ENCODE peak calls at places on chromosomes 12 and 14, in six cellular contexts. L is PC-3; V is stomach; O is CD4-positive, CD25-positive, alpha-beta regulatory T cell; D is suprapubic skin; Y is neuronal stem cell. K is an unnamed sample.

GRCh38 chr12:51439330-51439729 is 14.7 kb downstream of the SLC4A8 start:
- DNase-seq in L (no peak), V (no peak), O (peak; percentile 86), D (no peak), Y (no peak), K (no peak)

GRCh38 chr12:3604281-3604680 is 113.3 kb downstream of the PRMT8 start:
- DNase-seq in L (no peak), V (no peak), O (no peak), D (no peak), Y (no peak), K (no peak)

GRCh38 chr12:19440019-19440858 is 947 bp downstream of the AEBP2 start:
- DNase-seq in L (peak; percentile 34), V (peak; percentile 34), O (peak; percentile 74), D (peak; percentile 77), Y (peak; percentile 44), K (peak; percentile 84)

GRCh38 chr14:99259327-99259726 is 12.7 kb downstream of the BCL11B start:
- DNase-seq in L (no peak), V (no peak), O (peak; percentile 78), D (no peak), Y (no peak), K (no peak)

GRCh38 chr14:70622111-70622712 is 19.5 kb upstream of the TTC9 start:
- DNase-seq in L (peak; percentile 82), V (peak; percentile 66), O (peak; percentile 64), D (no peak), Y (peak; percentile 36), K (no peak)

GRCh38 chr14:20690848-20691640 is 2.5 kb downstream of the ANG start:
- DNase-seq in L (peak; percentile 86), V (peak; percentile 45), O (peak; percentile 79), D (no peak), Y (peak; percentile 57), K (no peak)

GRCh38 chr14:99971087-99971928 is 93.9 kb upstream of the EVL start:
- DNase-seq in L (peak; percentile 74), V (peak; percentile 86), O (peak; percentile 73), D (peak; percentile 85), Y (peak; percentile 89), K (peak; percentile 85)

GRCh38 chr12:78331764-78332163 is 501.1 kb downstream of the NAV3 start:
- DNase-seq in L (no peak), V (no peak), O (no peak), D (no peak), Y (peak; percentile 9), K (no peak)

GRCh38 chr12:29048787-29049186 is 100.3 kb upstream of the FAR2 start:
- DNase-seq in L (no peak), V (no peak), O (no peak), D (no peak), Y (no peak), K (no peak)

GRCh38 chr12:21542412-21542811 is 16.3 kb downstream of the SPX start:
- DNase-seq in L (no peak), V (no peak), O (no peak), D (no peak), Y (no peak), K (no peak)

GRCh38 chr12:45669762-45670161 is 59.7 kb upstream of the ARID2 start:
- DNase-seq in L (no peak), V (no peak), O (no peak), D (no peak), Y (no peak), K (no peak)

GRCh38 chr14:61564623-61565091 is 130.7 kb upstream of the HIF1A start:
- DNase-seq in L (peak; percentile 99), V (no peak), O (no peak), D (no peak), Y (no peak), K (no peak)

GRCh38 chr12:38956337-38956736 is 50.9 kb upstream of the CPNE8 start:
- DNase-seq in L (peak; percentile 70), V (no peak), O (no peak), D (no peak), Y (no peak), K (no peak)

GRCh38 chr14:88078525-88078924 is 73.6 kb downstream of the GPR65 start:
- DNase-seq in L (no peak), V (no peak), O (no peak), D (no peak), Y (no peak), K (no peak)

GRCh38 chr14:64773046-64773445 is 68.8 kb downstream of the PLEKHG3 start:
- DNase-seq in L (no peak), V (no peak), O (no peak), D (no peak), Y (no peak), K (no peak)

GRCh38 chr14:97218713-97219355 is 421.7 kb downstream of the VRK1 start:
- DNase-seq in L (no peak), V (no peak), O (peak; percentile 16), D (no peak), Y (peak; percentile 49), K (no peak)

GRCh38 chr14:34078117-34078743 is 127.4 kb upstream of the EGLN3 start:
- DNase-seq in L (peak; percentile 53), V (no peak), O (no peak), D (no peak), Y (no peak), K (peak; percentile 40)

GRCh38 chr14:58171090-58171489 is 19.1 kb upstream of the ARMH4 start:
- DNase-seq in L (peak; percentile 99), V (peak; percentile 76), O (peak; percentile 60), D (peak; percentile 83), Y (peak; percentile 24), K (no peak)

GRCh38 chr12:67241482-67241881 is 27.7 kb upstream of the CAND1 start:
- DNase-seq in L (peak; percentile 45), V (no peak), O (no peak), D (no peak), Y (no peak), K (no peak)

GRCh38 chr12:54701940-54702592 is 53.9 kb upstream of the DCD start:
- DNase-seq in L (peak; percentile 61), V (no peak), O (peak; percentile 67), D (no peak), Y (peak; percentile 45), K (no peak)

GRCh38 chr12:53222170-53223005 is 9.6 kb downstream of the RARG start:
- DNase-seq in L (no peak), V (no peak), O (peak; percentile 46), D (no peak), Y (no peak), K (peak; percentile 67)

GRCh38 chr14:33660248-33660647 is 290.6 kb downstream of the EGLN3 start:
- DNase-seq in L (no peak), V (no peak), O (no peak), D (no peak), Y (no peak), K (no peak)

GRCh38 chr12:108849653-108850052 is 7.7 kb downstream of the SSH1 start:
- DNase-seq in L (no peak), V (no peak), O (no peak), D (no peak), Y (no peak), K (no peak)

GRCh38 chr12:50751921-50752721 is 11.8 kb upstream of the ATF1 start:
- DNase-seq in L (no peak), V (no peak), O (no peak), D (no peak), Y (no peak), K (no peak)

GRCh38 chr12:103548622-103549601 is 38.2 kb upstream of the STAB2 start:
- DNase-seq in L (peak; percentile 95), V (peak; percentile 74), O (peak; percentile 79), D (peak; percentile 70), Y (peak; percentile 72), K (no peak)

GRCh38 chr14:78509516-78509915 is 339.3 kb downstream of the NRXN3 start:
- DNase-seq in L (no peak), V (no peak), O (no peak), D (no peak), Y (no peak), K (no peak)

GRCh38 chr12:94560416-94561221 is 89.7 kb downstream of the TMCC3 start:
- DNase-seq in L (peak; percentile 97), V (no peak), O (peak; percentile 30), D (no peak), Y (no peak), K (no peak)

GRCh38 chr12:120121766-120122293 is 5.3 kb upstream of the RAB35 start:
- DNase-seq in L (no peak), V (no peak), O (peak; percentile 81), D (no peak), Y (no peak), K (no peak)

GRCh38 chr12:43117226-43117930 is 434.6 kb downstream of the ADAMTS20 start:
- DNase-seq in L (no peak), V (no peak), O (no peak), D (no peak), Y (no peak), K (no peak)

DNA sequence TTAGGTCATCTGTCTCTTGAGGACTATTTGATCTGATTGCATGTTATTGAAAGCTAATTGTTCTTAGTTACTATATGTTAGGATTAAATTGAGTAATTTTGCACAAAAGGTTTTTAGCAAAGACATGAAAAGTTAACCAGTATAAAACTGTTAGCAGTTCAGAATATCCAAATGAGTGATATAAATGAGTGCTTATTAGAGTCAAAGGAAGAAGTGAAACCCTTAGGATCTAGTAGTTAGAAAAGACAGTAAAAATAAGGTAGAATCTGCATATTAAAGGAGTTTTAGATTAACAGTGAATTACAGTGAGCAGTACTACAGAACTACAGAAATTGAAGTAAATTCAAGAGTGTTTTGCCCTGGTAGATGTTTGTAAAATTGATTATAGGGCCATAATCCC is 12.4 kb downstream of the RAP1B start:
- DNase-seq in L (no peak), V (no peak), O (no peak), D (no peak), Y (no peak), K (no peak)
- H3K27ac ChIP-seq in L (no peak overlapping the region), V (no peak overlapping the region), O (peak overlapping the region; percentile 27), D (no peak overlapping the region), Y (no peak overlapping the region), K (no peak overlapping the region)

GRCh38 chr12:25958254-25959068 is at the start of gene RASSF8:
- DNase-seq in L (peak; percentile 90), V (peak; percentile 69), O (peak; percentile 8), D (peak; percentile 73), Y (peak; percentile 81), K (peak; percentile 80)
- H3K4me3 ChIP-seq in L (peak within 1 kb of the TSS; percentile 89), V (peak within 1 kb of the TSS; percentile 77), O (no peak within 1 kb of the TSS), D (peak within 1 kb of the TSS; percentile 82), Y (peak within 1 kb of the TSS; percentile 98), K (peak within 1 kb of the TSS; percentile 82)

GRCh38 chr14:52545584-52546317 is 6.6 kb downstream of the TXNDC16 start:
- DNase-seq in L (no peak), V (no peak), O (no peak), D (no peak), Y (no peak), K (no peak)
- H3K27ac ChIP-seq in L (no peak overlapping the region), V (no peak overlapping the region), O (no peak overlapping the region), D (no peak overlapping the region), Y (no peak overlapping the region), K (no peak overlapping the region)

GRCh38 chr12:24487606-24488005 is 461.3 kb downstream of the BCAT1 start:
- DNase-seq in L (no peak), V (no peak), O (no peak), D (no peak), Y (no peak), K (no peak)

GRCh38 chr12:24488091-24488596 is 460.8 kb downstream of the BCAT1 start:
- DNase-seq in L (peak; percentile 4), V (no peak), O (no peak), D (no peak), Y (no peak), K (no peak)

GRCh38 chr12:24489939-24490338 is 459.0 kb downstream of the BCAT1 start:
- DNase-seq in L (no peak), V (no peak), O (no peak), D (no peak), Y (no peak), K (no peak)

GRCh38 chr12:24491968-24492367 is 456.9 kb downstream of the BCAT1 start:
- DNase-seq in L (no peak), V (no peak), O (no peak), D (no peak), Y (no peak), K (no peak)

GRCh38 chr12:24488906-24489619 is 459.8 kb downstream of the BCAT1 start:
- DNase-seq in L (no peak), V (no peak), O (no peak), D (no peak), Y (no peak), K (no peak)
- H3K4me3 ChIP-seq in L (no peak overlapping the region), V (no peak overlapping the region), O (no peak overlapping the region), D (no peak overlapping the region), Y (no peak overlapping the region), K (no peak overlapping the region)